ENCODE peak calls at places on chromosome 12, in six cellular contexts. I is IMR-90, W is upper lobe of right lung, N is stomach, M is right lobe of liver, Y is neural crest cell. A is an unnamed sample.

GRCh38 chr12:92785563-92785950 is 82.8 kb downstream of the PLEKHG7 start:
- DNase-seq in I (no peak), N (no peak), W (no peak), M (no peak), Y (no peak), A (no peak)

GRCh38 chr12:116861331-116861730 is 19.9 kb downstream of the HRK start:
- DNase-seq in W (no peak), N (no peak), I (peak; percentile 90), Y (no peak), M (no peak), A (no peak)

GRCh38 chr12:88650715-88651114 is 70.4 kb upstream of the KITLG start:
- DNase-seq in W (no peak), Y (no peak), I (peak; percentile 89), M (no peak), N (no peak), A (no peak)

GRCh38 chr12:72901685-72902084 is 629.5 kb downstream of the TRHDE start:
- DNase-seq in M (no peak), I (no peak), W (no peak), N (no peak), Y (no peak), A (no peak)

GRCh38 chr12:93090768-93091172 is 161.7 kb upstream of the EEA1 start:
- DNase-seq in W (no peak), M (no peak), N (no peak), Y (no peak), I (peak; percentile 88), A (no peak)

GRCh38 chr12:75481774-75482173 is 1.2 kb downstream of the GLIPR1 start:
- DNase-seq in I (peak; percentile 79), M (no peak), N (no peak), Y (no peak), W (no peak), A (no peak)

GRCh38 chr12:116644806-116645205 is 85.6 kb downstream of the MAP1LC3B2 start:
- DNase-seq in Y (no peak), I (no peak), N (no peak), M (no peak), W (no peak), A (no peak)

GRCh38 chr12:112226768-112227167 is 101.4 kb downstream of the TRAFD1 start:
- DNase-seq in Y (no peak), I (no peak), W (no peak), N (no peak), M (no peak), A (no peak)

GRCh38 chr12:92543872-92544271 is 158.9 kb upstream of the PLEKHG7 start:
- DNase-seq in W (no peak), M (no peak), I (peak; percentile 19), N (no peak), Y (no peak), A (no peak)

GRCh38 chr12:109147954-109148353 is 31.6 kb downstream of the ACACB start:
- DNase-seq in Y (no peak), M (no peak), N (no peak), I (no peak), W (no peak), A (no peak)

GRCh38 chr12:54926246-54926645 is 58.3 kb downstream of the TESPA1 start:
- DNase-seq in W (no peak), Y (no peak), I (no peak), M (no peak), N (no peak), A (no peak)

GRCh38 chr12:113439606-113440030 is 17.4 kb downstream of the SDSL start:
- DNase-seq in Y (peak; percentile 73), N (peak; percentile 39), M (no peak), W (no peak), I (peak; percentile 31), A (peak; percentile 69)

GRCh38 chr12:531951-532585 is 72.3 kb downstream of the B4GALNT3 start:
- DNase-seq in M (no peak), N (no peak), Y (no peak), I (no peak), W (no peak), A (no peak)

GRCh38 chr12:49332891-49333371 is 4.1 kb downstream of the C1QL4 start:
- DNase-seq in I (no peak), M (no peak), W (peak; percentile 63), N (peak; percentile 24), Y (no peak), A (no peak)

GRCh38 chr12:94046626-94047410 is 101.6 kb upstream of the PLXNC1 start:
- DNase-seq in M (no peak), N (no peak), I (no peak), W (no peak), Y (no peak), A (no peak)

GRCh38 chr12:5200276-5201087 is 156.8 kb downstream of the KCNA5 start:
- DNase-seq in M (no peak), N (peak; percentile 62), Y (peak; percentile 76), I (peak; percentile 28), W (peak; percentile 70), A (peak; percentile 73)

GRCh38 chr12:6662906-6663742 is at the start of gene ING4:
- DNase-seq in I (peak; percentile 99), M (peak; percentile 98), W (peak; percentile 98), N (peak; percentile 98), Y (peak; percentile 83), A (peak; percentile 88)

GRCh38 chr12:58670623-58671022 is 249.7 kb downstream of the LRIG3 start:
- DNase-seq in I (no peak), W (no peak), M (no peak), N (no peak), Y (no peak), A (no peak)

GRCh38 chr12:132066345-132066685 is 77.8 kb downstream of the DDX51 start:
- DNase-seq in W (no peak), Y (no peak), I (no peak), M (no peak), N (no peak), A (no peak)

GRCh38 chr12:46043972-46044520 is 53.7 kb upstream of the SCAF11 start:
- DNase-seq in M (no peak), Y (no peak), N (no peak), I (no peak), W (no peak), A (no peak)

GRCh38 chr12:109169262-109169661 is 52.9 kb downstream of the ACACB start:
- DNase-seq in Y (no peak), I (no peak), N (no peak), M (no peak), W (no peak), A (no peak)

GRCh38 chr12:123961585-123961984 is 11.0 kb downstream of the CCDC92 start:
- DNase-seq in W (no peak), I (no peak), N (peak; percentile 70), Y (no peak), M (no peak), A (no peak)

GRCh38 chr12:123965382-123965781 is 7.2 kb downstream of the CCDC92 start:
- DNase-seq in I (no peak), N (no peak), M (no peak), Y (no peak), W (no peak), A (no peak)

GRCh38 chr12:123966596-123966995 is 6.0 kb downstream of the CCDC92 start:
- DNase-seq in M (no peak), W (no peak), Y (no peak), I (peak; percentile 80), N (no peak), A (no peak)

GRCh38 chr12:123962530-123962929 is 10.1 kb downstream of the CCDC92 start:
- DNase-seq in N (no peak), W (no peak), Y (no peak), M (no peak), I (no peak), A (no peak)

DNA sequence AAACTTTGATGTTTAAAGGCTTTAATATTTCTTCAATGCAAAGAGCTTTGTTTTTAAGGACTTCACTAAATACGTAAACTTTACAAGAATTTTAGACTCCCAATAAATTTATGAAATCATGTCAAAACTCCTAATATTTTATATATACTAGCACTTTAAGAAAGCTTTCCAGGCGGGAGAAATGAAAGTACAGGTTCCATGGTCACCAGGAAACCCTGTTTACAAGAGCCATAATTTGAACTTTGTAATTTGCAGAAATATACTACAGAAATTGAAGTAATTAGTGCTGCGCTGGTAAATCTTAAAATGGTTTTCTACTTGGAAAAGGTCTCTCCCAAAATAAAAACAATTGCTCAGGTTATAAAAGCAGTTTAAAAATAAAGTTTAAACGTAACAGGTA is 8.8 kb downstream of the CCDC92 start:
- DNase-seq in N (no peak), M (no peak), Y (no peak), W (no peak), I (no peak), A (no peak)
- TF ChIP-seq CTCF in N (no peak), M (no peak), Y (no peak), W (no peak), I (no peak), A (no peak)

GRCh38 chr12:1946311-1946710 is 27.9 kb upstream of the CACNA2D4 start:
- DNase-seq in N (no peak), M (no peak), I (no peak), Y (no peak), W (no peak), A (no peak)

GRCh38 chr12:1949771-1950470 is 31.5 kb upstream of the CACNA2D4 start:
- DNase-seq in Y (no peak), I (no peak), M (no peak), N (no peak), W (no peak), A (no peak)

GRCh38 chr12:1947081-1947480 is 28.6 kb upstream of the CACNA2D4 start:
- DNase-seq in W (no peak), Y (no peak), N (no peak), M (no peak), I (peak; percentile 82), A (no peak)

GRCh38 chr12:1948883-1949282 is 30.4 kb upstream of the CACNA2D4 start:
- DNase-seq in W (no peak), I (no peak), N (peak; percentile 50), Y (no peak), M (no peak), A (no peak)
- TF ChIP-seq CTCF in W (no peak), I (no peak), N (no peak), Y (no peak), M (no peak), A (no peak)

GRCh38 chr12:123471374-123472068 is 13.6 kb downstream of the SNRNP35 start:
- DNase-seq in N (no peak), Y (no peak), W (no peak), I (peak; percentile 92), M (peak; percentile 17), A (no peak)
- TF ChIP-seq CTCF in N (no peak), Y (no peak), W (no peak), I (no peak), M (no peak), A (no peak)

DNA sequence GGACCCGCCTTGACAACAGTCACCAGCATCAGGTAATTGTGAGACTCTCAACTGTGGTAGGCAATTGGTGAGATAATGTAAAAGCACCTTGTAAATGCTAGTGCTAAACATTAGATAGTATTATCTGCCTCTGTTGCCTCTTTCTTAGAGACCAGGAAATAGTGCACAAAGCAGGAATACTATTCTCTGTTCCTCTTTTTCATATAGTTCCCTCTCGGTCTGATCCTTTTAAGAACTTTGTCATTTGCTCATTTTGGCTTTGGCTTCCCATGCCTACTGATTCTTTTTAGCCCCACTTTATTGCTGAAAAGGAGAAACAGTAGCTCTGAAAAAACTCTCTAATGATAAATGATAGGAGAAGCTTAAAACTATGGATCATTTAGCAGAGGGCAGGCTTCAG is 17.6 kb downstream of the CHPT1 start:
- DNase-seq in I (no peak), M (no peak), W (no peak), Y (no peak), N (no peak), A (no peak)
- TF ChIP-seq CTCF in I (no peak), M (no peak), W (no peak), Y (no peak), N (no peak), A (no peak)

A was measured in mesothelial cell of epicardium.